ENCODE peak calls at places on chromosomes 5 and 9, in six cellular contexts. O is GM23338, N is neural progenitor cell, E is PC-9, R is PC-3, I is GM23248. M is an unnamed sample.

GRCh38 chr5:69449511-69449910 is 34.6 kb downstream of the MARVELD2 start:
- DNase-seq in O (no peak), I (no peak), N (no peak), R (no peak), E (no peak), M (no peak)

GRCh38 chr9:98977246-98977681 is 33.6 kb downstream of the COL15A1 start:
- DNase-seq in R (no peak), I (no peak), N (no peak), E (no peak), O (no peak), M (no peak)

GRCh38 chr5:135056316-135057030 is 22.4 kb upstream of the PITX1 start:
- DNase-seq in O (no peak), E (no peak), I (no peak), N (no peak), R (no peak), M (no peak)

GRCh38 chr9:121360975-121361374 is 9.1 kb downstream of the STOM start:
- DNase-seq in O (no peak), I (peak; percentile 94), N (no peak), E (no peak), R (peak; percentile 51), M (no peak)

GRCh38 chr5:176525677-176526076 is 11.5 kb downstream of the RNF44 start:
- DNase-seq in E (no peak), O (no peak), R (no peak), N (no peak), I (no peak), M (no peak)

GRCh38 chr9:81472701-81473100 is 216.6 kb downstream of the TLE1 start:
- DNase-seq in I (peak; percentile 40), O (no peak), R (no peak), E (no peak), N (no peak), M (no peak)

GRCh38 chr5:55338810-55339243 is 31.0 kb downstream of the MTREX start:
- DNase-seq in E (no peak), R (no peak), I (peak; percentile 50), O (no peak), N (no peak), M (no peak)

GRCh38 chr9:133828338-133828997 is 90.3 kb upstream of the SARDH start:
- DNase-seq in R (no peak), O (no peak), E (no peak), I (no peak), N (no peak), M (no peak)

GRCh38 chr5:1204693-1205242 is 3.4 kb downstream of the SLC6A19 start:
- DNase-seq in N (peak; percentile 80), I (peak; percentile 56), E (peak; percentile 37), O (peak; percentile 69), R (peak; percentile 44), M (no peak)

GRCh38 chr9:76667521-76667957 is 96.7 kb upstream of the PCA3 start:
- DNase-seq in E (no peak), R (no peak), I (peak; percentile 80), O (no peak), N (no peak), M (no peak)

GRCh38 chr5:16880547-16880946 is 55.5 kb downstream of the MYO10 start:
- DNase-seq in R (no peak), O (no peak), N (no peak), E (no peak), I (no peak), M (no peak)

GRCh38 chr9:104927216-104927911 is 591 bp downstream of the ABCA1 start:
- DNase-seq in N (peak; percentile 68), O (peak; percentile 59), E (peak; percentile 43), R (peak; percentile 39), I (peak; percentile 63), M (peak; percentile 18)

GRCh38 chr5:126443374-126443851 is 20.2 kb downstream of the GRAMD2B start:
- DNase-seq in N (no peak), O (peak; percentile 14), I (no peak), R (no peak), E (no peak), M (peak; percentile 72)

GRCh38 chr9:115591584-115591984 is 473.6 kb upstream of the TNC start:
- DNase-seq in I (peak; percentile 99), R (peak; percentile 95), E (peak; percentile 73), N (peak; percentile 88), O (peak; percentile 60), M (peak; percentile 71)

GRCh38 chr9:87581513-87581912 is 83.8 kb downstream of the DAPK1 start:
- DNase-seq in N (no peak), I (no peak), R (no peak), E (no peak), O (no peak), M (no peak)

GRCh38 chr5:179530069-179530998 is 20.0 kb upstream of the RUFY1 start:
- DNase-seq in O (peak; percentile 89), N (peak; percentile 68), E (no peak), I (peak; percentile 47), R (no peak), M (no peak)

GRCh38 chr5:80963966-80964481 is 3.9 kb downstream of the RASGRF2 start:
- DNase-seq in N (no peak), R (peak; percentile 23), E (no peak), O (no peak), I (no peak), M (no peak)

GRCh38 chr9:38417003-38417965 is 7.0 kb downstream of the IGFBPL1 start:
- DNase-seq in N (peak; percentile 70), I (peak; percentile 29), R (peak; percentile 53), O (peak; percentile 89), E (no peak), M (no peak)

GRCh38 chr5:122101636-122102285 is 23.7 kb upstream of the LOX start:
- DNase-seq in R (peak; percentile 53), E (no peak), N (peak; percentile 43), O (peak; percentile 60), I (peak; percentile 86), M (peak; percentile 73)

GRCh38 chr5:132483661-132484385 is 6.8 kb downstream of the IRF1 start:
- DNase-seq in I (no peak), R (no peak), O (no peak), E (no peak), N (no peak), M (no peak)

GRCh38 chr5:51988561-51988960 is 605.3 kb downstream of the ISL1 start:
- DNase-seq in R (no peak), I (no peak), N (no peak), O (no peak), E (no peak), M (no peak)

GRCh38 chr5:178114325-178115135 is 1.2 kb downstream of the N4BP3 start:
- DNase-seq in R (no peak), N (peak; percentile 67), I (peak; percentile 27), O (peak; percentile 48), E (peak; percentile 37), M (no peak)

GRCh38 chr9:77442436-77442835 is 205.7 kb downstream of the GNA14 start:
- DNase-seq in R (no peak), E (no peak), O (no peak), N (no peak), I (no peak), M (no peak)

GRCh38 chr9:129623331-129623730 is 2.4 kb upstream of the C9orf50 start:
- DNase-seq in E (no peak), R (no peak), O (no peak), I (peak; percentile 83), N (no peak), M (no peak)

GRCh38 chr5:142446131-142446959 is 121.5 kb upstream of the SPRY4 start:
- DNase-seq in E (peak; percentile 32), I (peak; percentile 54), R (no peak), O (no peak), N (no peak), M (no peak)

GRCh38 chr5:139091439-139092156 is 106.6 kb downstream of the SIL1 start:
- DNase-seq in N (peak; percentile 18), I (peak; percentile 5), R (no peak), E (no peak), O (no peak), M (no peak)

GRCh38 chr5:179866241-179867078 is 7.8 kb upstream of the MRNIP start:
- DNase-seq in O (peak; percentile 24), N (no peak), I (no peak), R (no peak), E (no peak), M (peak; percentile 38)

GRCh38 chr5:169637085-169637855 is at the start of gene DOCK2:
- DNase-seq in E (no peak), I (peak; percentile 18), R (no peak), O (peak; percentile 59), N (peak; percentile 21), M (peak; percentile 70)
- TF ChIP-seq EZH2 in E (no peak), I (no peak), R (no peak), O (no peak), N (no peak), M (no peak)

GRCh38 chr5:37738057-37738691 is 101.7 kb downstream of the GDNF start:
- DNase-seq in N (no peak), O (no peak), E (peak; percentile 58), I (peak; percentile 95), R (peak; percentile 90), M (peak; percentile 93)

GRCh38 chr5:37738865-37739488 is 100.9 kb downstream of the GDNF start:
- DNase-seq in E (no peak), R (no peak), O (no peak), N (no peak), I (no peak), M (no peak)

GRCh38 chr5:37735649-37736347 is 104.0 kb downstream of the GDNF start:
- DNase-seq in N (no peak), R (no peak), I (peak; percentile 34), O (no peak), E (no peak), M (peak; percentile 56)

GRCh38 chr5:37736397-37736796 is 103.4 kb downstream of the GDNF start:
- DNase-seq in R (no peak), O (no peak), N (no peak), I (no peak), E (no peak), M (no peak)

GRCh38 chr5:37737326-37738056 is 102.3 kb downstream of the GDNF start:
- DNase-seq in I (no peak), N (no peak), O (peak; percentile 25), R (no peak), E (no peak), M (no peak)
- H3F3A ChIP-seq in I (peaks cover 57% of the 10 kb centered on the region), N (no peaks in the 10 kb centered on the region), O (no peaks in the 10 kb centered on the region), R (no peaks in the 10 kb centered on the region), E (peaks cover 11% of the 10 kb centered on the region), M (peaks cover 21% of the 10 kb centered on the region)

GRCh38 chr5:133613743-133614142 is 1.4 kb upstream of the FSTL4 start:
- DNase-seq in O (no peak), I (no peak), E (no peak), R (no peak), N (no peak), M (no peak)

GRCh38 chr5:133612021-133612860 is at the start of gene FSTL4:
- DNase-seq in R (peak; percentile 45), N (peak; percentile 82), E (no peak), I (no peak), O (peak; percentile 75), M (peak; percentile 72)

GRCh38 chr5:133610489-133611356 is 1.6 kb downstream of the FSTL4 start:
- DNase-seq in N (peak; percentile 96), I (peak; percentile 65), O (peak; percentile 91), E (peak; percentile 3), R (peak; percentile 72), M (peak; percentile 73)

GRCh38 chr5:133613184-133613583 is 843 bp upstream of the FSTL4 start:
- DNase-seq in I (no peak), R (no peak), N (no peak), O (no peak), E (no peak), M (no peak)

GRCh38 chr5:133611357-133612020 is 852 bp downstream of the FSTL4 start:
- DNase-seq in O (peak; percentile 52), E (no peak), R (no peak), N (peak; percentile 54), I (no peak), M (no peak)
- TF ChIP-seq EZH2 in O (peak; percentile 73), E (no peak), R (no peak), N (peak; percentile 97), I (peak; percentile 88), M (no peak)

GRCh38 chr5:26945881-26946280 is 92.5 kb downstream of the CDH9 start:
- DNase-seq in E (no peak), O (peak; percentile 5), N (no peak), I (no peak), R (peak; percentile 42), M (no peak)
- H3F3A ChIP-seq in E (no peaks in the 10 kb centered on the region), O (no peaks in the 10 kb centered on the region), N (no peaks in the 10 kb centered on the region), I (no peaks in the 10 kb centered on the region), R (no peaks in the 10 kb centered on the region), M (no peaks in the 10 kb centered on the region)

M was measured in MM.1S.